ENCODE peak calls at places on chromosomes 4 and X, in nine cellular contexts. One of them, this sample, is unnamed.

GRCh38 chr4:31674313-31674947 is 954.3 kb downstream of the PCDH7 start:
- DNase-seq in left lung: no peak
- DNase-seq in uterus: no peak
- DNase-seq in brain microvascular endothelial cell: peak
- DNase-seq in esophagus squamous epithelium: no peak
- DNase-seq in heart right ventricle: no peak
- DNase-seq in tibial nerve: no peak
- DNase-seq in ovary: no peak
- DNase-seq in Panc1: no peak
- DNase-seq in this sample: peak

GRCh38 chrX:7146703-7147430 is 645 bp upstream of the STS start:
- DNase-seq in brain microvascular endothelial cell: no peak
- DNase-seq in ovary: peak
- DNase-seq in heart right ventricle: no peak
- DNase-seq in esophagus squamous epithelium: no peak
- DNase-seq in Panc1: no peak
- DNase-seq in tibial nerve: peak
- DNase-seq in uterus: no peak
- DNase-seq in left lung: peak
- DNase-seq in this sample: no peak

GRCh38 chr4:168527560-168527959 is 30.7 kb downstream of the PALLD start:
- DNase-seq in Panc1: no peak
- DNase-seq in uterus: no peak
- DNase-seq in ovary: no peak
- DNase-seq in esophagus squamous epithelium: no peak
- DNase-seq in left lung: no peak
- DNase-seq in heart right ventricle: no peak
- DNase-seq in tibial nerve: no peak
- DNase-seq in brain microvascular endothelial cell: no peak
- DNase-seq in this sample: no peak

GRCh38 chr4:93319011-93319410 is 509.5 kb upstream of the ATOH1 start:
- DNase-seq in uterus: no peak
- DNase-seq in brain microvascular endothelial cell: no peak
- DNase-seq in esophagus squamous epithelium: no peak
- DNase-seq in left lung: no peak
- DNase-seq in tibial nerve: no peak
- DNase-seq in ovary: no peak
- DNase-seq in Panc1: no peak
- DNase-seq in heart right ventricle: no peak
- DNase-seq in this sample: no peak

GRCh38 chrX:38335382-38335781 is 8.1 kb upstream of the RPGR start:
- DNase-seq in Panc1: no peak
- DNase-seq in tibial nerve: no peak
- DNase-seq in ovary: no peak
- DNase-seq in esophagus squamous epithelium: no peak
- DNase-seq in uterus: no peak
- DNase-seq in left lung: no peak
- DNase-seq in brain microvascular endothelial cell: no peak
- DNase-seq in heart right ventricle: no peak
- DNase-seq in this sample: no peak

GRCh38 chr4:107166181-107166580 is 130.1 kb upstream of the DKK2 start:
- DNase-seq in uterus: no peak
- DNase-seq in tibial nerve: no peak
- DNase-seq in heart right ventricle: no peak
- DNase-seq in ovary: no peak
- DNase-seq in Panc1: no peak
- DNase-seq in esophagus squamous epithelium: no peak
- DNase-seq in left lung: no peak
- DNase-seq in brain microvascular endothelial cell: no peak
- DNase-seq in this sample: no peak

GRCh38 chrX:13000311-13000811 is 25.5 kb downstream of the TMSB4X start:
- DNase-seq in Panc1: no peak
- DNase-seq in ovary: no peak
- DNase-seq in brain microvascular endothelial cell: no peak
- DNase-seq in tibial nerve: no peak
- DNase-seq in heart right ventricle: no peak
- DNase-seq in uterus: no peak
- DNase-seq in left lung: no peak
- DNase-seq in esophagus squamous epithelium: no peak
- DNase-seq in this sample: no peak

GRCh38 chrX:85516131-85516530 is 136.7 kb upstream of the POF1B start:
- DNase-seq in left lung: no peak
- DNase-seq in uterus: no peak
- DNase-seq in esophagus squamous epithelium: no peak
- DNase-seq in tibial nerve: no peak
- DNase-seq in Panc1: no peak
- DNase-seq in ovary: no peak
- DNase-seq in heart right ventricle: no peak
- DNase-seq in brain microvascular endothelial cell: no peak
- DNase-seq in this sample: no peak

GRCh38 chr4:65193985-65194384 is 476.3 kb downstream of the EPHA5 start:
- DNase-seq in brain microvascular endothelial cell: no peak
- DNase-seq in tibial nerve: no peak
- DNase-seq in left lung: no peak
- DNase-seq in heart right ventricle: no peak
- DNase-seq in uterus: no peak
- DNase-seq in ovary: no peak
- DNase-seq in Panc1: no peak
- DNase-seq in esophagus squamous epithelium: no peak
- DNase-seq in this sample: no peak

GRCh38 chr4:142883433-142883832 is 37.3 kb upstream of the INPP4B start:
- DNase-seq in brain microvascular endothelial cell: no peak
- DNase-seq in uterus: no peak
- DNase-seq in esophagus squamous epithelium: no peak
- DNase-seq in Panc1: no peak
- DNase-seq in left lung: no peak
- DNase-seq in tibial nerve: no peak
- DNase-seq in heart right ventricle: no peak
- DNase-seq in ovary: no peak
- DNase-seq in this sample: no peak

GRCh38 chrX:102154218-102154860 is 1.4 kb downstream of the BEX5 start:
- DNase-seq in heart right ventricle: no peak
- DNase-seq in tibial nerve: no peak
- DNase-seq in left lung: no peak
- DNase-seq in uterus: no peak
- DNase-seq in esophagus squamous epithelium: no peak
- DNase-seq in ovary: no peak
- DNase-seq in Panc1: no peak
- DNase-seq in brain microvascular endothelial cell: no peak
- DNase-seq in this sample: peak

GRCh38 chr4:176745902-176746301 is 46.8 kb downstream of the VEGFC start:
- DNase-seq in uterus: no peak
- DNase-seq in left lung: no peak
- DNase-seq in ovary: no peak
- DNase-seq in Panc1: no peak
- DNase-seq in brain microvascular endothelial cell: no peak
- DNase-seq in heart right ventricle: no peak
- DNase-seq in esophagus squamous epithelium: no peak
- DNase-seq in tibial nerve: no peak
- DNase-seq in this sample: no peak

DNA sequence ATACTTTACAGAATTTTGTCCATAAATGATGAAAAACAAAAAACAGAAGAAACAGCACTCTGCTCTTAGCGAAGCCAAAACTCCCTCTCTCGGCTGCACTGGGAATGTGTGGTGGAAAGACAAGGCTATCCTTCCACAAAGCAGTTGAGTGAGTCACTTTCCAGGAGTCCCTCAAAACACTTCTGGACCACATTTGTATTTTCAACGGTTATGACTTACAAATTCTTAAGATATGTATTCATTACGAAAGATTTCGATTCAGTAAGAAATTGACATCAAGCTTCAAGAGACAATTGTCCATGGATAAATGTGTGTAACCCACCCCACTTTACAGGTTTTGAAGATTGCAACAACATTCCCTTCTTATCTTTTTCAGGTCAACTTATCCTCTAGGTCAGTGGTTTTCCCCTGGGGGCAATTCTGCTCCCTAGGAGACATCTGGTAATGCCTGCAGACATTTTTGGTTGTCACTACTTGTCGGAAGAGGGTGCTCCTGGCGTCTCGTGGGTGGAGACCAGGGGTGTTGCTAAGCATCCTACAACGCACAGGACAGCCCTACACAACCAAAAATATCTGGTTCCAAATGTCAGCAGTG is 66.7 kb upstream of the MTNR1A start:
- DNase-seq in left lung: no peak
- DNase-seq in ovary: no peak
- DNase-seq in heart right ventricle: no peak
- DNase-seq in uterus: no peak
- DNase-seq in brain microvascular endothelial cell: peak
- DNase-seq in tibial nerve: no peak
- DNase-seq in esophagus squamous epithelium: no peak
- DNase-seq in Panc1: no peak
- DNase-seq in this sample: no peak
- TF ChIP-seq CTCF in left lung: no peak
- TF ChIP-seq CTCF in ovary: no peak
- TF ChIP-seq CTCF in heart right ventricle: no peak
- TF ChIP-seq CTCF in uterus: peak
- TF ChIP-seq CTCF in brain microvascular endothelial cell: peak
- TF ChIP-seq CTCF in tibial nerve: no peak
- TF ChIP-seq CTCF in esophagus squamous epithelium: no peak
- TF ChIP-seq CTCF in Panc1: no peak
- TF ChIP-seq CTCF in this sample: no peak

DNA sequence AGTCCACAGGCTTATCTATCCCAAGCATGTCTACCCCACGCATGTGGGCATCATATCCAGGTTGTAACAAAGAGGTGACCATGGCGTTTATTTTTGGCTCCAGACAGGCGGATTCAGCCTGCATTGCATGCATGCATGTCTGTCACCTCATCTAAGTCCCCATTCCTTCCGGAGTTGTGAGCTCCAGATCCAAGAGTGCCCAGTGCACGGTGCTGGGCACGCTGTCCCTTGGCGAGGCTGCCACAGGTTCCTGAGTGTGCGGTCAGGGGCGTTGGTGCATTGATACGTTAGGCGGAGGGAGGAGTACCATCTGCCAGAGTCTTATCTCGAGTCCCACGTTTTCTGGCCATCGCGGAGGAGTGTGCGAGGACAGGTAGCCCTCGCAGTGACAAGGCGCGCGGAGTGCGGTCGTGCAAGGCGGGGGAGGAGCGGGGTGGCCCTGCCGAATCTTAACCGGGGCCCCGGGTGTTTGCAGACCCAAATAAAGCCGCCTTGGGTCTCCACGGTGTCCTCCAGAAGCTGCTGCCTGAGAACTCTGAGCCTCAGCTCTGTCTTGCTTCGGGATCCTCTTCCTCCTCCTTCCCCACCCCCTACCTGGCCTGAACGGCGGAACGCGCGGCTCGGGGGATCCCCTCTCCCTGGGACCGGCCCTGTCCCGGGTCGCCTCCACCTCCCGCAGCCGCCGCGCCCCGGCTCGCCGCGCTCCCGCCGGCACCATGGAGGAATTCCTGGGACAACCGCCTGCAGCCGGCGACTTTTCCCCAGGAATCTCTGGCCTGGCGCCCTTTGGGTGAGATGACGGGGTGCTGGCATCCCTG is 618 bp upstream of the GALNTL6 start:
- DNase-seq in left lung: no peak
- DNase-seq in esophagus squamous epithelium: no peak
- DNase-seq in heart right ventricle: no peak
- DNase-seq in tibial nerve: no peak
- DNase-seq in uterus: no peak
- DNase-seq in brain microvascular endothelial cell: no peak
- DNase-seq in Panc1: no peak
- DNase-seq in ovary: no peak
- DNase-seq in this sample: no peak
- H3K4me3 ChIP-seq in left lung: peak
- H3K4me3 ChIP-seq in esophagus squamous epithelium: peak
- H3K4me3 ChIP-seq in heart right ventricle: peak
- H3K4me3 ChIP-seq in tibial nerve: peak
- H3K4me3 ChIP-seq in uterus: no peak
- H3K4me3 ChIP-seq in brain microvascular endothelial cell: peak
- H3K4me3 ChIP-seq in Panc1: no peak
- H3K4me3 ChIP-seq in ovary: no peak
- H3K4me3 ChIP-seq in this sample: peak

DNA sequence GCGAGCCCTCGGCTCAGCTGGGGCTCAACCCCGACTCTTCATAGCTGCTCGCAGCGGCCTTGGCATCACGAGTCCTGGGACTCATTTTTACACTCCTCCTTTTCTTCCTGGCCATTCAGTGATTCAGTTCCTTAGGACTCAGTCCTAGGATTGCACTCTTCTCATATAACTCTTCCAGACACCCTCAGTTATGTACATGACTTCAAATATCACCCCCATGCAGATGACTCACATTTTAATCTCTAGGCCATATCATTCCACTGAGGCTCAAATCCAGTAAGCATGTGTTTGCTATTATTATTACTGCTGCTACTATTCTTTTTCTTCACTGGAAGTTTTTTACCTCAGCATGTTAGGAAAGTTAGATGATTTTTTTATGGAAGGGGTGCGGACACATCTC is 14.4 kb downstream of the ITGB1BP2 start:
- DNase-seq in brain microvascular endothelial cell: peak
- DNase-seq in esophagus squamous epithelium: no peak
- DNase-seq in uterus: no peak
- DNase-seq in tibial nerve: no peak
- DNase-seq in heart right ventricle: no peak
- DNase-seq in Panc1: no peak
- DNase-seq in ovary: no peak
- DNase-seq in left lung: no peak
- DNase-seq in this sample: no peak
- H3K27ac ChIP-seq in brain microvascular endothelial cell: peak
- H3K27ac ChIP-seq in esophagus squamous epithelium: no peak
- H3K27ac ChIP-seq in uterus: peak
- H3K27ac ChIP-seq in tibial nerve: no peak
- H3K27ac ChIP-seq in heart right ventricle: no peak
- H3K27ac ChIP-seq in Panc1: no peak
- H3K27ac ChIP-seq in ovary: no peak
- H3K27ac ChIP-seq in left lung: no peak
- H3K27ac ChIP-seq in this sample: no peak

GRCh38 chr4:26067035-26067434 is 153.0 kb downstream of the SMIM20 start:
- DNase-seq in Panc1: no peak
- DNase-seq in ovary: no peak
- DNase-seq in heart right ventricle: no peak
- DNase-seq in esophagus squamous epithelium: no peak
- DNase-seq in tibial nerve: no peak
- DNase-seq in uterus: no peak
- DNase-seq in left lung: no peak
- DNase-seq in brain microvascular endothelial cell: no peak
- DNase-seq in this sample: no peak

GRCh38 chr4:26071688-26072087 is 157.7 kb downstream of the SMIM20 start:
- DNase-seq in heart right ventricle: no peak
- DNase-seq in left lung: no peak
- DNase-seq in esophagus squamous epithelium: no peak
- DNase-seq in brain microvascular endothelial cell: no peak
- DNase-seq in ovary: no peak
- DNase-seq in uterus: no peak
- DNase-seq in Panc1: no peak
- DNase-seq in tibial nerve: no peak
- DNase-seq in this sample: no peak

GRCh38 chr4:26073886-26074560 is 160.0 kb downstream of the SMIM20 start:
- DNase-seq in heart right ventricle: no peak
- DNase-seq in tibial nerve: no peak
- DNase-seq in left lung: no peak
- DNase-seq in ovary: no peak
- DNase-seq in brain microvascular endothelial cell: no peak
- DNase-seq in uterus: no peak
- DNase-seq in esophagus squamous epithelium: no peak
- DNase-seq in Panc1: no peak
- DNase-seq in this sample: no peak

GRCh38 chr4:26065833-26066232 is 151.8 kb downstream of the SMIM20 start:
- DNase-seq in brain microvascular endothelial cell: no peak
- DNase-seq in esophagus squamous epithelium: no peak
- DNase-seq in heart right ventricle: no peak
- DNase-seq in left lung: no peak
- DNase-seq in uterus: no peak
- DNase-seq in tibial nerve: no peak
- DNase-seq in ovary: no peak
- DNase-seq in Panc1: no peak
- DNase-seq in this sample: no peak

GRCh38 chr4:26069218-26069617 is 155.2 kb downstream of the SMIM20 start:
- DNase-seq in left lung: no peak
- DNase-seq in esophagus squamous epithelium: no peak
- DNase-seq in Panc1: no peak
- DNase-seq in tibial nerve: no peak
- DNase-seq in uterus: no peak
- DNase-seq in heart right ventricle: no peak
- DNase-seq in ovary: no peak
- DNase-seq in brain microvascular endothelial cell: no peak
- DNase-seq in this sample: no peak
- TF ChIP-seq CTCF in left lung: no peak
- TF ChIP-seq CTCF in esophagus squamous epithelium: no peak
- TF ChIP-seq CTCF in Panc1: peak
- TF ChIP-seq CTCF in tibial nerve: no peak
- TF ChIP-seq CTCF in uterus: no peak
- TF ChIP-seq CTCF in heart right ventricle: peak
- TF ChIP-seq CTCF in ovary: no peak
- TF ChIP-seq CTCF in brain microvascular endothelial cell: peak
- TF ChIP-seq CTCF in this sample: no peak